ENCODE peak calls at places on chromosomes 4 and X, in ten cellular contexts. P is stimulated activated naive B cell treated with anti-CD40 and anti-IgM and Interleukin-4, amounts not matched to agents 10 μg/mL and 1 μg/mL and 100 μg/mL, for 72 hours; Y is stimulated activated CD8-positive, alpha-beta memory T cell treated with anti-CD3 and anti-CD28 coated beads, Interleukin-4, amount 100 ng/mL, for 24 hours; Q is GM18507; Z is H4; A is hypothalamus; C is cerebellar nuclear complex; H is AG09319; U is upper lobe of left lung; O is NCI-H187 treated with DMSO at 0.1 percent for 48 hours. G is an unnamed sample.

GRCh38 chr4:79686976-79687375 is 278.9 kb upstream of the GK2 start:
- DNase-seq in P (no peak), Y (no peak), Q (no peak), Z (no peak), A (no peak), C (no peak), H (no peak), U (no peak), O (no peak), G (no peak)

GRCh38 chr4:97150966-97151365 is 992.3 kb downstream of the STPG2 start:
- DNase-seq in P (no peak), Y (no peak), Q (no peak), Z (no peak), A (no peak), C (no peak), H (no peak), U (no peak), O (no peak), G (peak; percentile 45)

GRCh38 chr4:98658287-98659105 is at the start of gene TSPAN5:
- DNase-seq in P (peak; percentile 71), Y (peak; percentile 83), Q (peak; percentile 44), Z (peak; percentile 55), A (peak; percentile 90), C (peak; percentile 53), H (peak; percentile 38), U (peak; percentile 88), O (no peak), G (peak; percentile 42)

GRCh38 chr4:130563185-130563890 is 1467.4 kb downstream of the C4orf33 start:
- DNase-seq in P (no peak), Y (no peak), Q (no peak), Z (peak; percentile 86), A (peak; percentile 9), C (no peak), H (peak; percentile 31), U (no peak), O (no peak), G (peak; percentile 81)

GRCh38 chr4:55447108-55447708 is 51.5 kb downstream of the TMEM165 start:
- DNase-seq in P (no peak), Y (no peak), Q (no peak), Z (no peak), A (no peak), C (no peak), H (no peak), U (no peak), O (no peak), G (no peak)

GRCh38 chr4:176507845-176508533 is 188.2 kb downstream of the SPCS3 start:
- DNase-seq in P (no peak), Y (no peak), Q (no peak), Z (no peak), A (no peak), C (no peak), H (no peak), U (no peak), O (no peak), G (no peak)

GRCh38 chr4:71062436-71062835 is 69.0 kb downstream of the DCK start:
- DNase-seq in P (no peak), Y (no peak), Q (no peak), Z (no peak), A (no peak), C (peak; percentile 57), H (no peak), U (no peak), O (no peak), G (no peak)

GRCh38 chr4:65023877-65024670 is 614.8 kb upstream of the TECRL start:
- DNase-seq in P (no peak), Y (no peak), Q (no peak), Z (no peak), A (no peak), C (no peak), H (no peak), U (no peak), O (no peak), G (no peak)

GRCh38 chr4:184096561-184097239 is 121.0 kb downstream of the ENPP6 start:
- DNase-seq in P (no peak), Y (no peak), Q (no peak), Z (no peak), A (no peak), C (no peak), H (no peak), U (no peak), O (no peak), G (no peak)

GRCh38 chr4:165580379-165580905 is 201.6 kb downstream of the CPE start:
- DNase-seq in P (no peak), Y (no peak), Q (no peak), Z (peak; percentile 66), A (no peak), C (no peak), H (no peak), U (no peak), O (no peak), G (peak; percentile 87)

GRCh38 chr4:14908635-14909034 is 93.6 kb upstream of the CPEB2 start:
- DNase-seq in P (no peak), Y (no peak), Q (no peak), Z (peak; percentile 70), A (no peak), C (no peak), H (no peak), U (no peak), O (peak; percentile 11), G (peak; percentile 56)

GRCh38 chr4:166594326-166594946 is 639.9 kb downstream of the SPOCK3 start:
- DNase-seq in P (no peak), Y (no peak), Q (no peak), Z (peak; percentile 59), A (no peak), C (no peak), H (no peak), U (no peak), O (no peak), G (peak; percentile 70)

GRCh38 chrX:11105080-11105479 is 6.1 kb upstream of the HCCS start:
- DNase-seq in P (no peak), Y (no peak), Q (no peak), Z (peak; percentile 27), A (no peak), C (no peak), H (no peak), U (no peak), O (no peak), G (peak; percentile 55)

GRCh38 chr4:60366661-60367060 is 833.5 kb upstream of the ADGRL3 start:
- DNase-seq in P (no peak), Y (no peak), Q (no peak), Z (no peak), A (no peak), C (no peak), H (no peak), U (no peak), O (no peak), G (no peak)

GRCh38 chrX:30888526-30889146 is 418 bp downstream of the TAB3 start:
- DNase-seq in P (peak; percentile 13), Y (no peak), Q (no peak), Z (no peak), A (peak; percentile 3), C (no peak), H (no peak), U (peak; percentile 21), O (no peak), G (peak; percentile 14)

GRCh38 chr4:179417357-179417756 is 1975.1 kb upstream of the AGA start:
- DNase-seq in P (no peak), Y (no peak), Q (no peak), Z (no peak), A (no peak), C (no peak), H (no peak), U (no peak), O (no peak), G (no peak)

GRCh38 chr4:109462802-109463201 is 29.2 kb downstream of the SEC24B start:
- DNase-seq in P (no peak), Y (no peak), Q (no peak), Z (no peak), A (no peak), C (no peak), H (no peak), U (no peak), O (no peak), G (no peak)

GRCh38 chr4:128709268-128709667 is 100.2 kb upstream of the JADE1 start:
- DNase-seq in P (no peak), Y (no peak), Q (no peak), Z (no peak), A (no peak), C (no peak), H (no peak), U (no peak), O (no peak), G (no peak)

GRCh38 chr4:1201851-1202525 is 29.6 kb upstream of the SPON2 start:
- DNase-seq in P (peak; percentile 28), Y (peak; percentile 61), Q (no peak), Z (no peak), A (no peak), C (no peak), H (no peak), U (peak; percentile 85), O (no peak), G (no peak)

GRCh38 chr4:94274912-94275311 is 67.2 kb downstream of the SMARCAD1 start:
- DNase-seq in P (no peak), Y (no peak), Q (no peak), Z (no peak), A (no peak), C (no peak), H (no peak), U (no peak), O (no peak), G (peak; percentile 29)

GRCh38 chr4:38280323-38280706 is 320.1 kb downstream of the PTTG2 start:
- DNase-seq in P (no peak), Y (no peak), Q (no peak), Z (no peak), A (no peak), C (no peak), H (no peak), U (no peak), O (no peak), G (no peak)

GRCh38 chrX:122739770-122740169 is 444.3 kb upstream of the GRIA3 start:
- DNase-seq in P (no peak), Y (no peak), Q (no peak), Z (no peak), A (no peak), C (no peak), H (no peak), U (no peak), O (no peak), G (no peak)

GRCh38 chr4:101458914-101459313 is 111.6 kb upstream of the PPP3CA start:
- DNase-seq in P (no peak), Y (no peak), Q (no peak), Z (peak; percentile 8), A (no peak), C (no peak), H (no peak), U (no peak), O (no peak), G (no peak)

GRCh38 chrX:34884693-34885277 is 57.8 kb upstream of the FAM47B start:
- DNase-seq in P (no peak), Y (no peak), Q (no peak), Z (peak; percentile 70), A (no peak), C (no peak), H (no peak), U (no peak), O (no peak), G (peak; percentile 31)

GRCh38 chrX:39063037-39063436 is 261.8 kb downstream of the MID1IP1 start:
- DNase-seq in P (no peak), Y (no peak), Q (no peak), Z (no peak), A (no peak), C (no peak), H (no peak), U (peak; percentile 84), O (no peak), G (no peak)

GRCh38 chr4:23889814-23890269 is at the start of gene PPARGC1A:
- DNase-seq in P (no peak), Y (no peak), Q (no peak), Z (peak; percentile 71), A (peak; percentile 53), C (peak; percentile 25), H (no peak), U (peak; percentile 86), O (peak; percentile 91), G (peak; percentile 37)

GRCh38 chr4:137676357-137676998 is 144.2 kb upstream of the PCDH18 start:
- DNase-seq in P (no peak), Y (no peak), Q (no peak), Z (no peak), A (no peak), C (no peak), H (no peak), U (no peak), O (no peak), G (no peak)

GRCh38 chr4:153530996-153531375 is 64.8 kb downstream of the TMEM131L start:
- DNase-seq in P (no peak), Y (no peak), Q (no peak), Z (no peak), A (no peak), C (no peak), H (no peak), U (no peak), O (no peak), G (no peak)